ENCODE peak calls at places on chromosomes 12 and 14, in five cellular contexts. K is A549, C is H1, G is HepG2, M is K562. U is an unnamed sample.

GRCh38 chr12:53868516-53868986 is 70.1 kb upstream of the HOXC13 start:
- DNase-seq in C (no peak), M (no peak), G (no peak), K (peak; percentile 90), U (no peak)

GRCh38 chr14:74804219-74804825 is 41.2 kb downstream of the YLPM1 start:
- DNase-seq in K (peak; percentile 50), M (peak; percentile 19), C (no peak), G (peak; percentile 26), U (no peak)

GRCh38 chr14:65019944-65020566 is 33.4 kb downstream of the FNTB start:
- DNase-seq in C (no peak), G (peak; percentile 85), M (peak; percentile 44), K (peak; percentile 80), U (no peak)

GRCh38 chr12:32148372-32148771 is 41.7 kb downstream of the BICD1 start:
- DNase-seq in G (no peak), M (no peak), K (peak; percentile 15), C (no peak), U (no peak)

GRCh38 chr12:19025582-19025981 is 104.0 kb upstream of the PLEKHA5 start:
- DNase-seq in K (peak; percentile 79), M (no peak), C (no peak), G (no peak), U (no peak)

GRCh38 chr14:32620724-32621123 is 291.6 kb downstream of the AKAP6 start:
- DNase-seq in G (no peak), K (no peak), M (no peak), C (no peak), U (no peak)

GRCh38 chr14:60565211-60565610 is 56.3 kb downstream of the SIX6 start:
- DNase-seq in K (no peak), M (no peak), C (no peak), G (no peak), U (no peak)

GRCh38 chr14:25477699-25478098 is 427.8 kb upstream of the STXBP6 start:
- DNase-seq in G (no peak), K (no peak), C (no peak), M (no peak), U (no peak)

GRCh38 chr12:9848899-9849298 is 20.3 kb downstream of the CLEC2B start:
- DNase-seq in C (no peak), M (no peak), G (no peak), K (no peak), U (no peak)

GRCh38 chr12:62006076-62006732 is 254.0 kb upstream of the USP15 start:
- DNase-seq in G (peak; percentile 34), C (no peak), K (peak; percentile 61), M (peak; percentile 36), U (no peak)

GRCh38 chr12:30450872-30451271 is 244.8 kb downstream of the IPO8 start:
- DNase-seq in M (peak; percentile 14), G (no peak), K (no peak), C (no peak), U (no peak)

GRCh38 chr14:91910201-91910600 is 37.3 kb downstream of the FBLN5 start:
- DNase-seq in M (no peak), C (no peak), G (no peak), K (no peak), U (no peak)

GRCh38 chr12:93979189-93979588 is 169.2 kb upstream of the PLXNC1 start:
- DNase-seq in M (no peak), C (no peak), K (peak; percentile 47), G (no peak), U (peak; percentile 8)

GRCh38 chr12:25053021-25053271 is 104.0 kb upstream of the BCAT1 start:
- DNase-seq in G (no peak), K (no peak), M (no peak), C (no peak), U (no peak)

GRCh38 chr12:14629832-14630688 is 62.4 kb upstream of the PLBD1 start:
- DNase-seq in G (peak; percentile 44), K (peak; percentile 79), M (peak; percentile 47), C (peak; percentile 27), U (no peak)

GRCh38 chr14:90383731-90384542 is 12.9 kb upstream of the CALM1 start:
- DNase-seq in G (peak; percentile 13), C (no peak), M (peak; percentile 24), K (no peak), U (no peak)

GRCh38 chr14:101088395-101088667 is 184.8 kb upstream of the RTL1 start:
- DNase-seq in M (no peak), K (no peak), C (no peak), G (no peak), U (no peak)

GRCh38 chr12:45827974-45828373 is 98.5 kb downstream of the ARID2 start:
- DNase-seq in C (no peak), M (no peak), K (no peak), G (no peak), U (no peak)

GRCh38 chr12:20028033-20028432 is 340.3 kb upstream of the PDE3A start:
- DNase-seq in C (no peak), M (no peak), K (no peak), G (no peak), U (no peak)

GRCh38 chr14:49879683-49880204 is 13.1 kb upstream of the ARF6 start:
- DNase-seq in M (peak; percentile 72), K (peak; percentile 89), G (peak; percentile 80), C (peak; percentile 67), U (no peak)

GRCh38 chr14:74176404-74176788 is 62.9 kb upstream of the VSX2 start:
- DNase-seq in M (no peak), K (no peak), C (no peak), G (no peak), U (no peak)

GRCh38 chr12:50111417-50111692 is 681 bp upstream of the COX14 start:
- DNase-seq in K (no peak), M (no peak), G (no peak), C (no peak), U (no peak)

GRCh38 chr12:47819902-47820630 is at the start of gene HDAC7:
- DNase-seq in C (no peak), G (peak; percentile 62), K (peak; percentile 86), M (peak; percentile 89), U (no peak)

DNA sequence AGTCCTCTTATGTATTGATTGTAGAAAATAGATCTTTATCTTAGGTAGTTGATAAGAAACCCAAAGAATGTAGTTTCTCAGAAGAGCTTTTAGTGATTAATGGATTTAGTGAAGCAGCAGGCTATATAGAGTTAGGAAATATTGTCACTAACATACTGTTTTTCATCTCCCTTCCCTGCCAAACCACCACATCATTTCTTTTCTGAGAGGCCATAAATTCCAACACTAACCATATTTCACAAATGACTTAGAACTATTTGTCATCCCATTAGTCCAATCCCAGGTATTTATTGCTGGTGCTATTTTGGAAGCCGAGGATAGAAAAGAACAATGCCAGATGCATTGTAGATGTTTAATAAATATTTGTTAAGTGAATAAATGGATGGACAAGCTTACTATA is 185.7 kb downstream of the KICS2 start:
- DNase-seq in G (no peak), M (no peak), K (no peak), C (no peak), U (no peak)
- TF ChIP-seq KDM1A in G (no peak), M (no peak), K (no peak), C (no peak), U (no peak)

DNA sequence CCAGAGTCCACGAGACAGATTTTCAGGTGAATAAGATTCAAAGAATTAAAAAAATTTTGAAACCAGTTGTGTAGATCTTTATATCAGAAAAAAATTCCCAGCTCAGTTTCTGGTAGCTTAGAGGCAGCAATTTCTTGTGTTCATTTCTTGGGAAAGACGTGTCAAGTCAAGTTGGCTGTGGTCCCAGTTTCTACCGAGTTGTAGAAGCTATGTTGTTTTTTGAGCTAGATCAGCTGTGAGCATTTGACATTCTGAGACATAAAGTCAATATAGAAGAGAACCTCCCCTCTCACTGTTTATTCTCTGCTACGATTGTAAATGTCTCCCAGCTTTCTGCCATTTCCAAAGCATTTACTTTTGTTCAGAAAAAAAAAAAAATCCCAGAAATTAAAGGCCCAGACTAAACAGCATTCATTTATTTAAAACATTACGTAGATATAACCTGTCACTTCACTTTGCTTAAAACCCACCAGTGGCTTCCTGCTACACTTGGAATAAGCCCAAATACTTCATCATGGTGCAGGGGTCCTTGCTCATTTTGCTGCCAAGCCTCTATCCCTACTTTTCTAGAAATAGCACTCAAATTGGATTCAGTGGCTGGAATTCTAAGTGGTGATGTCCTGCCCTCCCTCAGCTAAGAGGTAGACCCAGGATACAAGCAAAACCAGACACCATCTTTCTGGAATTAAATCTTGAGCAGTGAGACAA is 20.6 kb upstream of the PYGL start:
- DNase-seq in K (peak; percentile 76), M (no peak), G (peak; percentile 45), C (no peak), U (no peak)
- TF ChIP-seq KDM1A in K (no peak), M (no peak), G (no peak), C (no peak), U (no peak)

GRCh38 chr14:76531085-76531484 is 155.1 kb downstream of the ESRRB start:
- DNase-seq in G (no peak), C (no peak), K (no peak), M (no peak), U (no peak)

GRCh38 chr14:76525106-76525825 is 149.3 kb downstream of the ESRRB start:
- DNase-seq in G (no peak), M (no peak), C (no peak), K (no peak), U (no peak)
- TF ChIP-seq KDM1A in G (no peak), M (no peak), C (no peak), K (no peak), U (no peak)

DNA sequence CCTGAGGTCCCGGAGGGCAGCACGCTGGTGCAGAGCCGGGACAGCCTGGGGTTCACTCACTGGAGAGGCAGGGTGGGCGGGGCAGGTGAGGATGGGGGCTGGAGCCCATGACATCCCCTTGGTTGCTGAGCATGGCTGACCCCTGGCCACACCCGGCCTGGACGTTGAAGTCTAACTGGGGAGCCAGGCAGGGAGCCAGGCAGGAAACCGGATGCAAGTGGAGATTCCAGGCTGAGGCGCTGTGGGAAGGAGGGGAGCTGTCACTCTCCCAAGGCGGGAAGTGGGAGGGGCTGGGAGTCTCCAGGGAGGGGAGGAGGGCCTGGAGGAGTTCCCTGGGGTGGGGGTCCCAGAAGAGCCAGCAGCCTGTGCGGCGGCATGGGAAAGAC is 7.7 kb upstream of the INF2 start:
- DNase-seq in M (no peak), K (peak; percentile 94), C (peak; percentile 82), G (peak; percentile 46), U (no peak)
- TF ChIP-seq KDM1A in M (no peak), K (no peak), C (no peak), G (no peak), U (no peak)

DNA sequence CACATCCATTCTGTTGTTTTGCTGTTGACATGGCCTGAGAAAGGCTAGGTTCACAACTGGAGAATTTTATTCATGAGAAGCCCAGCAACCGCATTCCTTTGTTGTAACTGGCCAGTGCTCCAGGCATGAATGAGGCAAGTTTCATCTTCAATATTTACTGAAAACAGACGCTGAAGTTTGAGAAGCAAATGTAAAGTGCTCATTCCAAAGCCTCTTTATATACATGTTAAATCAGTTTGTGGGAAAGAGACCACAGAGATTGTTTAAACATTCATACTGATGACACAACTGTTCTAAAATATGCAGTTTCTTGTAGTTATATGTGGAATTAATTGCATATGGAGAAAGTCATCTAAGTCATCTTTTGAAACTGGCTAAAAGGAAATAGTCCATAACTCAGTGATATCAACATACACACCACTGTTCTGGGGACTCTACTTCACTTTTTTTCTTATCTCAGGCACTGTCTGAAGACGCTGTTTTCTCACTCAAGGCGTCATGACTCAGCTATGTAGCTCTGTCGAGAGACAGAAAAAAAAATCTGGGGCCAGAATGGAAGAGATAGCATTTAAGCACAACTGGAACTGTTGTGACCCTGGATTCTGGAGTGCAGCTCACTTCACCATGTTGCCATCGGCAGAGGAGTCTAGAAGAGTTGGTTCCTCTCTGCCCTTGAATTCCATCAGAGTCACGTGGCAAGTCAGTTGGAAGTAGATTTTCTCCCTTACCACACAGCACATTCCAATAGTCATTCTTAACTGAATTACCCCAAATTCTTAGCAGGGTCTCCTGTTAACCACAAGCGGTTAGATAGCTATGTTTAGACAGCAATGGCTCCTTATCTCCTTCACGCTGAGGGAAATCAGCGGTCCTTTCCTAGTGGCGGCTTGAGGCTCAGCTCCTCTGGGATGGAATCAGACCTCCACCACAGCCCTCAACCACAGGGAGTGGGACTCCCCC is 258.4 kb upstream of the HMGA2 start:
- DNase-seq in C (no peak), K (peak; percentile 17), M (peak; percentile 11), G (no peak), U (no peak)
- TF ChIP-seq KDM1A in C (no peak), K (no peak), M (peak; percentile 79), G (no peak), U (no peak)